ENCODE peak calls at places on chromosomes 16 and 17, in ten cellular contexts. M is RCC 7860; K is occipital lobe; V is stimulated activated CD4-positive, alpha-beta T cell treated with anti-CD3 and anti-CD28 coated beads, Interleukin-4, amount 100 ng/mL, for 4 hours; Q is activated T-helper 1 cell treated with anti-CD3 and anti-CD28 coated beads, Interleukin-2, amount 50 U/mL, for 16 hours; U is kidney glomerular epithelial cell; T is activated naive CD8-positive, alpha-beta T cell treated with anti-CD3 and anti-CD28 coated beads, Interleukin-2, amount 50 U/mL, for 16 hours; A is CD8-positive, alpha-beta T cell; W is Kasumi-1; E is AG08395. H is an unnamed sample.

GRCh38 chr17:65071861-65072260 is 15.3 kb upstream of the GNA13 start:
- DNase-seq in V (no peak), U (no peak), E (peak), A (no peak), K (no peak), W (no peak), T (no peak), M (peak), Q (no peak), H (no peak)

GRCh38 chr17:17635126-17635525 is 43.6 kb upstream of the PEMT start:
- DNase-seq in M (no peak), Q (no peak), A (no peak), E (peak), K (no peak), W (no peak), U (no peak), T (no peak), V (no peak), H (no peak)

GRCh38 chr16:4496305-4496704 is 20.1 kb downstream of the HMOX2 start:
- DNase-seq in U (peak), W (no peak), V (no peak), A (no peak), K (no peak), Q (no peak), E (peak), T (no peak), M (peak), H (no peak)

GRCh38 chr16:287298-287811 is 4.4 kb downstream of the PDIA2 start:
- DNase-seq in A (no peak), E (no peak), Q (no peak), V (no peak), M (no peak), K (no peak), W (no peak), T (no peak), U (no peak), H (no peak)

GRCh38 chr17:9217151-9218067 is 196.1 kb downstream of the NTN1 start:
- DNase-seq in E (peak), A (no peak), M (no peak), V (no peak), Q (no peak), U (no peak), T (no peak), K (no peak), W (no peak), H (no peak)

GRCh38 chr16:53974484-53975115 is 270.6 kb downstream of the FTO start:
- DNase-seq in A (no peak), T (no peak), W (no peak), M (no peak), E (no peak), K (no peak), V (no peak), Q (no peak), U (no peak), H (no peak)

GRCh38 chr17:68981288-68981687 is 26.1 kb upstream of the ABCA8 start:
- DNase-seq in Q (no peak), W (no peak), V (no peak), U (peak), K (peak), M (peak), E (peak), T (no peak), A (no peak), H (no peak)

GRCh38 chr17:4544656-4545216 is 10.4 kb downstream of the MYBBP1A start:
- DNase-seq in V (no peak), A (no peak), W (no peak), Q (no peak), M (no peak), E (no peak), U (no peak), K (peak), T (no peak), H (no peak)

GRCh38 chr16:15055141-15056053 is 477 bp downstream of the NTAN1 start:
- DNase-seq in M (no peak), T (peak), V (no peak), K (no peak), A (no peak), W (peak), E (peak), U (no peak), Q (peak), H (no peak)

GRCh38 chr17:50514936-50515702 is 6.9 kb downstream of the MYCBPAP start:
- DNase-seq in E (peak), V (no peak), K (no peak), M (no peak), T (no peak), U (peak), W (peak), A (no peak), Q (no peak), H (no peak)

GRCh38 chr17:19285218-19285900 is 48.2 kb downstream of the EPN2 start:
- DNase-seq in A (no peak), E (no peak), T (no peak), U (no peak), Q (no peak), K (no peak), W (no peak), V (no peak), M (no peak), H (no peak)

GRCh38 chr16:84607694-84608093 is 10.2 kb downstream of the COTL1 start:
- DNase-seq in E (no peak), W (peak), T (no peak), M (no peak), Q (no peak), A (no peak), K (no peak), U (no peak), V (no peak), H (no peak)

GRCh38 chr17:52027620-52028019 is 130.9 kb downstream of the CA10 start:
- DNase-seq in K (no peak), V (no peak), M (peak), Q (no peak), U (peak), W (no peak), A (no peak), E (peak), T (no peak), H (no peak)

GRCh38 chr16:22671301-22672076 is 142.5 kb upstream of the HS3ST2 start:
- DNase-seq in T (no peak), M (no peak), Q (no peak), V (no peak), U (no peak), K (no peak), E (no peak), A (no peak), W (no peak), H (no peak)

GRCh38 chr16:86620184-86620583 is 41.8 kb downstream of the FOXL1 start:
- DNase-seq in M (no peak), E (no peak), T (no peak), V (no peak), U (no peak), W (no peak), A (no peak), Q (no peak), K (no peak), H (no peak)

GRCh38 chr17:48930435-48930873 is 14.2 kb downstream of the SNF8 start:
- DNase-seq in V (no peak), M (no peak), U (no peak), K (no peak), W (no peak), E (no peak), A (no peak), Q (no peak), T (no peak), H (no peak)

GRCh38 chr16:54927125-54928015 is 3.3 kb upstream of the IRX5 start:
- DNase-seq in E (no peak), T (no peak), Q (no peak), M (no peak), U (no peak), K (no peak), V (no peak), A (no peak), W (peak), H (no peak)

GRCh38 chr17:31269597-31269996 is 27.4 kb downstream of the OMG start:
- DNase-seq in A (no peak), Q (no peak), U (peak), M (peak), W (no peak), T (no peak), E (peak), K (no peak), V (no peak), H (no peak)

GRCh38 chr16:66491716-66492064 is 58.2 kb downstream of the TK2 start:
- DNase-seq in T (no peak), W (no peak), A (no peak), E (no peak), V (no peak), Q (no peak), U (no peak), M (no peak), K (no peak), H (no peak)

GRCh38 chr17:32786169-32786568 is 90.8 kb downstream of the MYO1D start:
- DNase-seq in T (no peak), W (no peak), E (no peak), Q (no peak), M (no peak), V (no peak), A (no peak), K (no peak), U (no peak), H (no peak)

GRCh38 chr17:42553161-42553818 is 567 bp downstream of the HSD17B1 start:
- DNase-seq in M (no peak), W (no peak), V (no peak), U (no peak), T (no peak), A (no peak), E (no peak), Q (no peak), K (no peak), H (no peak)

GRCh38 chr17:17774009-17774881 is 62.5 kb downstream of the SREBF1 start:
- DNase-seq in M (peak), K (no peak), E (no peak), A (no peak), Q (no peak), W (no peak), T (no peak), V (no peak), U (peak), H (no peak)

GRCh38 chr16:30375830-30376229 is 1.2 kb downstream of the MYL11 start:
- DNase-seq in M (no peak), E (no peak), U (no peak), V (no peak), A (no peak), W (no peak), T (no peak), Q (no peak), K (no peak), H (no peak)

GRCh38 chr16:1037023-1037933 is 35.3 kb upstream of the SSTR5 start:
- DNase-seq in V (no peak), E (peak), W (no peak), Q (no peak), M (peak), A (no peak), U (peak), T (no peak), K (no peak), H (no peak)

GRCh38 chr17:19015428-19015827 is 10.9 kb upstream of the FAM83G start:
- DNase-seq in K (no peak), M (no peak), W (no peak), E (no peak), A (no peak), Q (no peak), V (no peak), T (no peak), U (no peak), H (no peak)

GRCh38 chr17:13786000-13786598 is 184.4 kb upstream of the HS3ST3A1 start:
- DNase-seq in Q (no peak), T (no peak), V (no peak), K (no peak), E (peak), A (no peak), U (no peak), M (no peak), W (no peak), H (no peak)

GRCh38 chr16:82992826-82993225 is 366.1 kb downstream of the CDH13 start:
- DNase-seq in V (no peak), A (no peak), T (no peak), K (no peak), E (no peak), U (no peak), W (no peak), M (no peak), Q (no peak), H (no peak)

GRCh38 chr16:57409065-57409464 is 4.5 kb downstream of the CCL17 start:
- DNase-seq in U (no peak), A (no peak), W (peak), Q (no peak), T (no peak), E (no peak), M (no peak), K (no peak), V (no peak), H (no peak)

GRCh38 chr17:83150369-83151055 is 71.1 kb downstream of the METRNL start:
- DNase-seq in A (no peak), E (no peak), T (no peak), Q (no peak), K (no peak), W (no peak), M (no peak), U (no peak), V (no peak), H (no peak)

GRCh38 chr17:57672971-57673370 is 72.1 kb downstream of the CCDC182 start:
- DNase-seq in K (no peak), W (no peak), U (no peak), M (no peak), V (no peak), Q (no peak), T (no peak), A (no peak), E (no peak), H (no peak)

H was measured in activated T-cell treated with anti-CD3 and anti-CD28 coated beads for 48 hours.